ENCODE peak calls at places on chromosomes 1 and 21, in five cellular contexts. One of them, this sample, is unnamed.

GRCh38 chr1:226002667-226003501 is 3.7 kb upstream of the SDE2 start:
- DNase-seq in heart left ventricle: peak
- DNase-seq in Ammon's horn: peak
- DNase-seq in cortex of kidney: no peak
- DNase-seq in AML-193: peak
- DNase-seq in this sample: peak

GRCh38 chr1:38528600-38528999 is 331.0 kb downstream of the RRAGC start:
- DNase-seq in heart left ventricle: no peak
- DNase-seq in Ammon's horn: no peak
- DNase-seq in cortex of kidney: no peak
- DNase-seq in AML-193: no peak
- DNase-seq in this sample: no peak

GRCh38 chr1:38246955-38247952 is 200.7 kb upstream of the POU3F1 start:
- DNase-seq in heart left ventricle: no peak
- DNase-seq in Ammon's horn: no peak
- DNase-seq in cortex of kidney: no peak
- DNase-seq in AML-193: no peak
- DNase-seq in this sample: no peak

GRCh38 chr1:48214820-48215219 is 7.7 kb upstream of the SLC5A9 start:
- DNase-seq in heart left ventricle: no peak
- DNase-seq in Ammon's horn: peak
- DNase-seq in cortex of kidney: no peak
- DNase-seq in AML-193: no peak
- DNase-seq in this sample: no peak

GRCh38 chr1:208047476-208047934 is 136.6 kb upstream of the CD34 start:
- DNase-seq in heart left ventricle: peak
- DNase-seq in Ammon's horn: peak
- DNase-seq in cortex of kidney: no peak
- DNase-seq in AML-193: no peak
- DNase-seq in this sample: peak

GRCh38 chr1:96236156-96236739 is 485.3 kb upstream of the PTBP2 start:
- DNase-seq in heart left ventricle: no peak
- DNase-seq in Ammon's horn: peak
- DNase-seq in cortex of kidney: no peak
- DNase-seq in AML-193: peak
- DNase-seq in this sample: no peak

GRCh38 chr1:29624320-29624719 is 388.0 kb downstream of the PTPRU start:
- DNase-seq in heart left ventricle: no peak
- DNase-seq in Ammon's horn: no peak
- DNase-seq in cortex of kidney: no peak
- DNase-seq in AML-193: no peak
- DNase-seq in this sample: no peak

GRCh38 chr1:180131510-180131909 is 23.2 kb upstream of the QSOX1 start:
- DNase-seq in heart left ventricle: no peak
- DNase-seq in Ammon's horn: no peak
- DNase-seq in cortex of kidney: no peak
- DNase-seq in AML-193: peak
- DNase-seq in this sample: no peak

GRCh38 chr1:220113136-220113695 is 19.3 kb downstream of the IARS2 start:
- DNase-seq in heart left ventricle: no peak
- DNase-seq in Ammon's horn: no peak
- DNase-seq in cortex of kidney: no peak
- DNase-seq in AML-193: peak
- DNase-seq in this sample: no peak

GRCh38 chr1:62436039-62436465 is 797 bp upstream of the USP1 start:
- DNase-seq in heart left ventricle: no peak
- DNase-seq in Ammon's horn: no peak
- DNase-seq in cortex of kidney: peak
- DNase-seq in AML-193: no peak
- DNase-seq in this sample: peak

GRCh38 chr21:26840912-26841311 is 4.3 kb downstream of the ADAMTS1 start:
- DNase-seq in heart left ventricle: peak
- DNase-seq in Ammon's horn: peak
- DNase-seq in cortex of kidney: no peak
- DNase-seq in AML-193: no peak
- DNase-seq in this sample: peak

This sample was measured in aorta.